ENCODE peak calls at places on chromosomes 11 and 22, in eight cellular contexts. One of them, this sample, is unnamed.

GRCh38 chr22:41998361-41999261 is at the start of gene WBP2NL:
- DNase-seq in lower leg skin: peak; percentile 95
- DNase-seq in HFF-Myc: no peak
- DNase-seq in Karpas-422: peak; percentile 98
- DNase-seq in bronchial epithelial cell: peak; percentile 51
- DNase-seq in fibroblast of lung: peak; percentile 78
- DNase-seq in right cardiac atrium: peak; percentile 86
- DNase-seq in GM12878: peak; percentile 58
- DNase-seq in this sample: no peak

GRCh38 chr11:32259641-32260081 is 168.8 kb downstream of the RCN1 start:
- DNase-seq in lower leg skin: no peak
- DNase-seq in HFF-Myc: no peak
- DNase-seq in Karpas-422: no peak
- DNase-seq in bronchial epithelial cell: peak; percentile 22
- DNase-seq in fibroblast of lung: peak; percentile 81
- DNase-seq in right cardiac atrium: no peak
- DNase-seq in GM12878: peak; percentile 62
- DNase-seq in this sample: peak; percentile 9

GRCh38 chr11:20035701-20036601 is 124.3 kb downstream of the DBX1 start:
- DNase-seq in lower leg skin: no peak
- DNase-seq in HFF-Myc: no peak
- DNase-seq in Karpas-422: no peak
- DNase-seq in bronchial epithelial cell: peak; percentile 94
- DNase-seq in fibroblast of lung: peak; percentile 96
- DNase-seq in right cardiac atrium: no peak
- DNase-seq in GM12878: no peak
- DNase-seq in this sample: peak; percentile 5

GRCh38 chr11:74953448-74953847 is 4.4 kb downstream of the SPCS2 start:
- DNase-seq in lower leg skin: no peak
- DNase-seq in HFF-Myc: no peak
- DNase-seq in Karpas-422: peak; percentile 67
- DNase-seq in bronchial epithelial cell: no peak
- DNase-seq in fibroblast of lung: no peak
- DNase-seq in right cardiac atrium: no peak
- DNase-seq in GM12878: no peak
- DNase-seq in this sample: no peak

GRCh38 chr11:79437274-79437980 is 3.4 kb downstream of the TENM4 start:
- DNase-seq in lower leg skin: peak; percentile 90
- DNase-seq in HFF-Myc: no peak
- DNase-seq in Karpas-422: no peak
- DNase-seq in bronchial epithelial cell: no peak
- DNase-seq in fibroblast of lung: peak; percentile 70
- DNase-seq in right cardiac atrium: peak; percentile 71
- DNase-seq in GM12878: no peak
- DNase-seq in this sample: no peak

GRCh38 chr11:99670268-99670667 is 649.5 kb downstream of the CNTN5 start:
- DNase-seq in lower leg skin: no peak
- DNase-seq in HFF-Myc: no peak
- DNase-seq in Karpas-422: no peak
- DNase-seq in bronchial epithelial cell: no peak
- DNase-seq in fibroblast of lung: no peak
- DNase-seq in right cardiac atrium: no peak
- DNase-seq in GM12878: no peak
- DNase-seq in this sample: no peak

GRCh38 chr22:32613773-32614172 is 139.2 kb downstream of the FBXO7 start:
- DNase-seq in lower leg skin: no peak
- DNase-seq in HFF-Myc: no peak
- DNase-seq in Karpas-422: no peak
- DNase-seq in bronchial epithelial cell: no peak
- DNase-seq in fibroblast of lung: no peak
- DNase-seq in right cardiac atrium: no peak
- DNase-seq in GM12878: no peak
- DNase-seq in this sample: no peak

GRCh38 chr11:130592056-130592455 is 143.6 kb downstream of the ADAMTS15 start:
- DNase-seq in lower leg skin: no peak
- DNase-seq in HFF-Myc: no peak
- DNase-seq in Karpas-422: no peak
- DNase-seq in bronchial epithelial cell: peak; percentile 70
- DNase-seq in fibroblast of lung: peak; percentile 62
- DNase-seq in right cardiac atrium: no peak
- DNase-seq in GM12878: no peak
- DNase-seq in this sample: no peak

GRCh38 chr11:1760351-1761109 is 3.2 kb downstream of the CTSD start:
- DNase-seq in lower leg skin: peak; percentile 95
- DNase-seq in HFF-Myc: no peak
- DNase-seq in Karpas-422: no peak
- DNase-seq in bronchial epithelial cell: no peak
- DNase-seq in fibroblast of lung: peak; percentile 54
- DNase-seq in right cardiac atrium: peak; percentile 91
- DNase-seq in GM12878: no peak
- DNase-seq in this sample: no peak

GRCh38 chr11:47348859-47349258 is 3.6 kb downstream of the MYBPC3 start:
- DNase-seq in lower leg skin: no peak
- DNase-seq in HFF-Myc: no peak
- DNase-seq in Karpas-422: peak; percentile 86
- DNase-seq in bronchial epithelial cell: no peak
- DNase-seq in fibroblast of lung: no peak
- DNase-seq in right cardiac atrium: peak; percentile 7
- DNase-seq in GM12878: no peak
- DNase-seq in this sample: peak; percentile 80

GRCh38 chr11:92269841-92270240 is 45.2 kb downstream of the FAT3 start:
- DNase-seq in lower leg skin: no peak
- DNase-seq in HFF-Myc: no peak
- DNase-seq in Karpas-422: no peak
- DNase-seq in bronchial epithelial cell: no peak
- DNase-seq in fibroblast of lung: peak; percentile 21
- DNase-seq in right cardiac atrium: no peak
- DNase-seq in GM12878: no peak
- DNase-seq in this sample: no peak

GRCh38 chr11:129955282-129955681 is 47.4 kb downstream of the PRDM10 start:
- DNase-seq in lower leg skin: no peak
- DNase-seq in HFF-Myc: no peak
- DNase-seq in Karpas-422: no peak
- DNase-seq in bronchial epithelial cell: no peak
- DNase-seq in fibroblast of lung: no peak
- DNase-seq in right cardiac atrium: no peak
- DNase-seq in GM12878: no peak
- DNase-seq in this sample: no peak

GRCh38 chr11:134464196-134464595 is 52.2 kb upstream of the B3GAT1 start:
- DNase-seq in lower leg skin: no peak
- DNase-seq in HFF-Myc: no peak
- DNase-seq in Karpas-422: no peak
- DNase-seq in bronchial epithelial cell: no peak
- DNase-seq in fibroblast of lung: no peak
- DNase-seq in right cardiac atrium: no peak
- DNase-seq in GM12878: no peak
- DNase-seq in this sample: no peak

GRCh38 chr11:35318977-35319925 is 100.1 kb downstream of the SLC1A2 start:
- DNase-seq in lower leg skin: no peak
- DNase-seq in HFF-Myc: no peak
- DNase-seq in Karpas-422: no peak
- DNase-seq in bronchial epithelial cell: no peak
- DNase-seq in fibroblast of lung: peak; percentile 76
- DNase-seq in right cardiac atrium: no peak
- DNase-seq in GM12878: no peak
- DNase-seq in this sample: no peak

GRCh38 chr11:113345978-113346377 is 31.6 kb downstream of the TTC12 start:
- DNase-seq in lower leg skin: no peak
- DNase-seq in HFF-Myc: no peak
- DNase-seq in Karpas-422: no peak
- DNase-seq in bronchial epithelial cell: peak; percentile 99
- DNase-seq in fibroblast of lung: peak; percentile 7
- DNase-seq in right cardiac atrium: no peak
- DNase-seq in GM12878: no peak
- DNase-seq in this sample: no peak

GRCh38 chr11:106091480-106092123 is 14.1 kb downstream of the AASDHPPT start:
- DNase-seq in lower leg skin: no peak
- DNase-seq in HFF-Myc: no peak
- DNase-seq in Karpas-422: no peak
- DNase-seq in bronchial epithelial cell: peak; percentile 90
- DNase-seq in fibroblast of lung: peak; percentile 88
- DNase-seq in right cardiac atrium: no peak
- DNase-seq in GM12878: peak; percentile 56
- DNase-seq in this sample: no peak

GRCh38 chr11:32586576-32587190 is 3.1 kb downstream of the EIF3M start:
- DNase-seq in lower leg skin: no peak
- DNase-seq in HFF-Myc: no peak
- DNase-seq in Karpas-422: peak; percentile 67
- DNase-seq in bronchial epithelial cell: peak; percentile 27
- DNase-seq in fibroblast of lung: peak; percentile 16
- DNase-seq in right cardiac atrium: no peak
- DNase-seq in GM12878: no peak
- DNase-seq in this sample: peak; percentile 58

GRCh38 chr11:67420646-67421420 is 5.4 kb downstream of the CARNS1 start:
- DNase-seq in lower leg skin: peak; percentile 99
- DNase-seq in HFF-Myc: peak; percentile 45
- DNase-seq in Karpas-422: peak; percentile 98
- DNase-seq in bronchial epithelial cell: peak; percentile 72
- DNase-seq in fibroblast of lung: peak; percentile 84
- DNase-seq in right cardiac atrium: peak; percentile 96
- DNase-seq in GM12878: no peak
- DNase-seq in this sample: peak; percentile 97

GRCh38 chr22:50250555-50251471 is at the start of gene HDAC10:
- DNase-seq in lower leg skin: peak; percentile 96
- DNase-seq in HFF-Myc: no peak
- DNase-seq in Karpas-422: peak; percentile 97
- DNase-seq in bronchial epithelial cell: peak; percentile 55
- DNase-seq in fibroblast of lung: peak; percentile 75
- DNase-seq in right cardiac atrium: peak; percentile 86
- DNase-seq in GM12878: peak; percentile 40
- DNase-seq in this sample: peak; percentile 91
- H3K4me3 ChIP-seq in lower leg skin: peak within 1 kb of the TSS; percentile 47
- H3K4me3 ChIP-seq in HFF-Myc: peak within 1 kb of the TSS; percentile 74
- H3K4me3 ChIP-seq in Karpas-422: peak within 1 kb of the TSS; percentile 99
- H3K4me3 ChIP-seq in bronchial epithelial cell: peak within 1 kb of the TSS; percentile 76
- H3K4me3 ChIP-seq in fibroblast of lung: peak within 1 kb of the TSS; percentile 62
- H3K4me3 ChIP-seq in right cardiac atrium: peak within 1 kb of the TSS; percentile 53
- H3K4me3 ChIP-seq in GM12878: peak within 1 kb of the TSS; percentile 98
- H3K4me3 ChIP-seq in this sample: peak within 1 kb of the TSS; percentile 72

DNA sequence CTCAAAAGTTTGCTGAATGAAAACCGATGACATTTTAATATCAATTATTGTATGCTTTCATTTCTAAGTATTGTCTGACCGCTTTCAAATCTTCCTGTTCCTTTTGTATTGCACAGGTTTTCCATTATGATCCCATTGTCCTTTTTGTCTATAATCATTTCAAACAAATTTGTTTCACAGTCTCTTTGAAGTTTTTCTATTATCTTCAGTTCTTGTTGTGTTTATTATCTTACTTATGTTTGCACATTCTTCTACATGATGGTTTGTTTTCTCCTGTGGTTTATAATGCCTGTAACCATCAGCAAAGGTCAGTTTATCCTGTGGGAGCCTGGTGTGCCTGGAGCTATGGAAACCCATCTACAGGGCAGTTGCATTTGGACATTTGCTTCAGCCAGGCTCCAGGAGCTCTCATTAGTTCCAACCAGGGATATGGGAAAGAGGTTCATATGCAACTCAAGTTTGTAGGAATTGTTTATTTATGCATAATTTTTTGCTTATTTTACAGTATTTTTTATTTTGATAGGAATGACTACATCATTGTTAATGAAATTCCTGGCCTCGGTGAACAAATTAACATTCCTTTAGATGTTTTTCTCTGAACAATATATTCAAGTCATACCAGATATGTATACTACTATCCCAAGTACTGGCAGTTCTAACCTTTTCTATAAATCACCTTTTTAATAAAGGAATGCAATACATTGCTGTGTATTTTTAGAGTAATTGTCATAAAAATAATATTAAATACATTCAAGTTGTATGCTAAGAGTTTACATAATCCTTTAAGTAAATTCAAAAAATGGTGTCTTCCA is 179.2 kb downstream of the SBF2 start:
- DNase-seq in lower leg skin: no peak
- DNase-seq in HFF-Myc: no peak
- DNase-seq in Karpas-422: no peak
- DNase-seq in bronchial epithelial cell: no peak
- DNase-seq in fibroblast of lung: no peak
- DNase-seq in right cardiac atrium: no peak
- DNase-seq in GM12878: no peak
- DNase-seq in this sample: no peak
- H3K4me3 ChIP-seq in lower leg skin: no peak overlapping the region
- H3K4me3 ChIP-seq in HFF-Myc: no peak overlapping the region
- H3K4me3 ChIP-seq in Karpas-422: no peak overlapping the region
- H3K4me3 ChIP-seq in bronchial epithelial cell: no peak overlapping the region
- H3K4me3 ChIP-seq in fibroblast of lung: no peak overlapping the region
- H3K4me3 ChIP-seq in right cardiac atrium: no peak overlapping the region
- H3K4me3 ChIP-seq in GM12878: no peak overlapping the region
- H3K4me3 ChIP-seq in this sample: no peak overlapping the region

DNA sequence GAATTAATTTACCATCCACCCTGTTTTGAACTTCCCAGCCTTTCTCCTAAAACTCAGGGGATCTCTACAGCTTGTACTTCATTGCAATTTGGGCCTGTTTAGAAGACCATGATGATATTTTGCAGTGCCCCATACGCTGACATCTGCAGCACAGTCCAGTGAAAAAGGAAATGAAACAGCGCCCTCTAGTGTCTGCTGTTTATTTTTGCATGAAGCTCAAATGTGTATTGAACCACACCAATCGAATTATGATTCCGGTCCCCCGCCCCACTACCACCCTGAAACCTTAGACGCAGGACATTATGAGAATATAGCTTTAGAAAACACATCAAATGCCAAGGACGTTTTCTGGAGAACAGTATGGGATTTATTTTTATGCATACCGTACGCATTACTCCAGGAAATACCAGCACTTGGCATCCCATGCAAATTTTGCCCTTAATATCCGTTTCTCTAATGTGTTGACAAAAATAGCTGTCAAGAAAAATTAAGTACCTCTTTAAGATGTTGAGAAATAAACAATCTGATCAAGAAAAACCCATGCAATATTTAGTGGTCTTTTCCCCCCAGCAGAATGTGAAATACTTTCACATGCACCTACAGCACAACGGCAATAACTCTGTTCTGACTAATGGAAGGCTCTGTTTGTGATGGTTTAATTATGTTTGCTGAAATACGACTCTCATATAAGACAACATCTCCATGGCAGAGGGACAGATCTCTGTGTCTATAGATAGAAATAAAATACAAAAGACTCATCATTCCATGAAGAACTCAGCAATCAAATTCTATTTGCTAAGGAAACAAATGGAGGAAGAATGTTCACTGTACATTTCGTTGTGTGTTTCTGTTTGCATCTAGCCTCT is 93.9 kb downstream of the TECTA start:
- DNase-seq in lower leg skin: no peak
- DNase-seq in HFF-Myc: peak; percentile 54
- DNase-seq in Karpas-422: peak; percentile 80
- DNase-seq in bronchial epithelial cell: peak; percentile 58
- DNase-seq in fibroblast of lung: peak; percentile 42
- DNase-seq in right cardiac atrium: no peak
- DNase-seq in GM12878: peak; percentile 31
- DNase-seq in this sample: peak; percentile 79
- H3K4me3 ChIP-seq in lower leg skin: no peak overlapping the region
- H3K4me3 ChIP-seq in HFF-Myc: no peak overlapping the region
- H3K4me3 ChIP-seq in Karpas-422: no peak overlapping the region
- H3K4me3 ChIP-seq in bronchial epithelial cell: no peak overlapping the region
- H3K4me3 ChIP-seq in fibroblast of lung: no peak overlapping the region
- H3K4me3 ChIP-seq in right cardiac atrium: no peak overlapping the region
- H3K4me3 ChIP-seq in GM12878: no peak overlapping the region
- H3K4me3 ChIP-seq in this sample: no peak overlapping the region

DNA sequence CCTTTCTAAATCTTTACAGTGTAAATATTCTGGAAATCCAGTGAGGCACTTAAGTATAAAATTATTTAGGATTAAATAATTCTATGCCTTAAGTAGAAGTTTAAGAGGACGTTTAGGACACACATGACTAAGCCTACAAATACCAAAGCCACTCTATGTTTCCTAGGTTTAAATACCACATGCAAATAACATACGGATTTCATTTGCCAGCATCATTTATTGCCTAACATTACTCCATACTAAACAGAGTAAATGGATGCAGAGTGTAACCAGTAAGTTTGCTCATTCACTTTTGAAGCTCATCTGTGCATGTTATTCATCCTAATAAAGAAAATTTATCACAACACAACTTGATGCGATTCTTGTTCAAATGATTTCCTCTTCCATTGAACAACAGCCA is 4.1 kb downstream of the BDNF start:
- DNase-seq in lower leg skin: no peak
- DNase-seq in HFF-Myc: no peak
- DNase-seq in Karpas-422: peak; percentile 24
- DNase-seq in bronchial epithelial cell: no peak
- DNase-seq in fibroblast of lung: peak; percentile 40
- DNase-seq in right cardiac atrium: no peak
- DNase-seq in GM12878: no peak
- DNase-seq in this sample: no peak
- H3K4me3 ChIP-seq in lower leg skin: no peak overlapping the region
- H3K4me3 ChIP-seq in HFF-Myc: peak overlapping the region; percentile 96
- H3K4me3 ChIP-seq in Karpas-422: no peak overlapping the region
- H3K4me3 ChIP-seq in bronchial epithelial cell: no peak overlapping the region
- H3K4me3 ChIP-seq in fibroblast of lung: no peak overlapping the region
- H3K4me3 ChIP-seq in right cardiac atrium: no peak overlapping the region
- H3K4me3 ChIP-seq in GM12878: no peak overlapping the region
- H3K4me3 ChIP-seq in this sample: no peak overlapping the region

This sample was measured in NB4.